ENCODE peak calls at places on chromosomes 6 and 20, in six cellular contexts. M is prostate gland, O is vagina, F is breast epithelium, Y is body of pancreas, K is endothelial cell of umbilical vein. Z is an unnamed sample.

GRCh38 chr20:58111340-58112016 is 117.0 kb downstream of the ANKRD60 start:
- DNase-seq in M (no peak), O (peak; percentile 32), F (no peak), Y (no peak), K (no peak), Z (no peak)

GRCh38 chr20:35077872-35078271 is 14.7 kb downstream of the TRPC4AP start:
- DNase-seq in M (no peak), O (no peak), F (no peak), Y (no peak), K (no peak), Z (no peak)

GRCh38 chr6:41071501-41071922 is 644 bp downstream of the OARD1 start:
- DNase-seq in M (no peak), O (no peak), F (no peak), Y (no peak), K (peak; percentile 87), Z (peak; percentile 92)

GRCh38 chr20:32773214-32773613 is 11.0 kb downstream of the DNMT3B start:
- DNase-seq in M (no peak), O (no peak), F (no peak), Y (no peak), K (no peak), Z (no peak)

GRCh38 chr6:154580397-154581135 is 70.1 kb upstream of the CNKSR3 start:
- DNase-seq in M (no peak), O (no peak), F (no peak), Y (no peak), K (no peak), Z (no peak)

GRCh38 chr6:162727347-162728176 is at the start of the genes PACRG and PRKN:
- DNase-seq in M (peak; percentile 98), O (peak; percentile 99), F (peak; percentile 98), Y (peak; percentile 100), K (peak; percentile 96), Z (peak; percentile 97)

GRCh38 chr6:119240257-119241123 is 109.1 kb downstream of the MAN1A1 start:
- DNase-seq in M (no peak), O (no peak), F (no peak), Y (no peak), K (no peak), Z (no peak)

GRCh38 chr20:47723322-47723721 is 62.0 kb downstream of the SULF2 start:
- DNase-seq in M (no peak), O (no peak), F (no peak), Y (no peak), K (no peak), Z (no peak)

GRCh38 chr6:138818496-138819194 is 22.8 kb downstream of the ECT2L start:
- DNase-seq in M (no peak), O (no peak), F (no peak), Y (peak; percentile 16), K (peak; percentile 19), Z (no peak)

GRCh38 chr6:90296346-90297123 is at the start of gene BACH2:
- DNase-seq in M (peak; percentile 95), O (no peak), F (peak; percentile 87), Y (peak; percentile 95), K (peak; percentile 78), Z (peak; percentile 98)

GRCh38 chr6:145814035-145814500 is 527 bp downstream of the FBXO30 start:
- DNase-seq in M (peak; percentile 6), O (no peak), F (no peak), Y (peak; percentile 26), K (no peak), Z (no peak)

GRCh38 chr20:38806855-38807655 is 1.6 kb downstream of the PPP1R16B start:
- DNase-seq in M (no peak), O (no peak), F (no peak), Y (no peak), K (peak; percentile 28), Z (peak; percentile 65)

GRCh38 chr6:53651149-53651763 is 14.3 kb downstream of the KLHL31 start:
- DNase-seq in M (peak; percentile 79), O (no peak), F (peak; percentile 58), Y (peak; percentile 74), K (peak; percentile 72), Z (peak; percentile 71)

GRCh38 chr20:52614036-52614863 is 357.9 kb upstream of the TSHZ2 start:
- DNase-seq in M (no peak), O (no peak), F (no peak), Y (no peak), K (peak; percentile 2), Z (no peak)

GRCh38 chr6:20952605-20953004 is 418.3 kb downstream of the CDKAL1 start:
- DNase-seq in M (no peak), O (no peak), F (no peak), Y (no peak), K (peak; percentile 91), Z (no peak)

GRCh38 chr20:20463933-20464374 is 96.0 kb downstream of the INSM1 start:
- DNase-seq in M (no peak), O (no peak), F (no peak), Y (no peak), K (no peak), Z (peak; percentile 50)

GRCh38 chr20:21395666-21396044 is 1.7 kb downstream of the NKX2-4 start:
- DNase-seq in M (no peak), O (no peak), F (no peak), Y (no peak), K (no peak), Z (no peak)

GRCh38 chr6:90319044-90319443 is 22.4 kb upstream of the BACH2 start:
- DNase-seq in M (no peak), O (no peak), F (no peak), Y (no peak), K (no peak), Z (no peak)

GRCh38 chr6:41801380-41801779 is 13.9 kb downstream of the TOMM6 start:
- DNase-seq in M (no peak), O (no peak), F (no peak), Y (no peak), K (peak; percentile 67), Z (no peak)

GRCh38 chr20:36210561-36210960 is 25.7 kb upstream of the AAR2 start:
- DNase-seq in M (no peak), O (no peak), F (no peak), Y (no peak), K (no peak), Z (no peak)

GRCh38 chr20:35854697-35855434 is 83.1 kb downstream of the PHF20 start:
- DNase-seq in M (no peak), O (no peak), F (no peak), Y (no peak), K (no peak), Z (no peak)

GRCh38 chr6:18226451-18226850 is 37.9 kb downstream of the DEK start:
- DNase-seq in M (no peak), O (no peak), F (no peak), Y (no peak), K (no peak), Z (no peak)

GRCh38 chr6:121951918-121952379 is 447.5 kb upstream of the HSF2 start:
- DNase-seq in M (peak; percentile 37), O (no peak), F (no peak), Y (no peak), K (peak; percentile 85), Z (no peak)

GRCh38 chr6:11732036-11732545 is 46.5 kb downstream of the ADTRP start:
- DNase-seq in M (no peak), O (no peak), F (no peak), Y (peak; percentile 29), K (no peak), Z (peak; percentile 43)

GRCh38 chr6:138378463-138378862 is 758 bp downstream of the SMIM28 start:
- DNase-seq in M (no peak), O (no peak), F (no peak), Y (no peak), K (no peak), Z (no peak)

GRCh38 chr6:57313711-57314471 is 3.5 kb upstream of the PRIM2 start:
- DNase-seq in M (peak; percentile 50), O (no peak), F (no peak), Y (no peak), K (peak; percentile 88), Z (no peak)

GRCh38 chr20:44609006-44609510 is 26.7 kb downstream of the PKIG start:
- DNase-seq in M (no peak), O (no peak), F (no peak), Y (no peak), K (no peak), Z (peak; percentile 44)

GRCh38 chr20:48750941-48751620 is 76.7 kb downstream of the PREX1 start:
- DNase-seq in M (no peak), O (no peak), F (no peak), Y (no peak), K (peak; percentile 84), Z (no peak)

GRCh38 chr20:63103402-63104311 is 96.9 kb upstream of the BHLHE23 start:
- DNase-seq in M (no peak), O (no peak), F (no peak), Y (no peak), K (no peak), Z (no peak)
- H3K4me1 ChIP-seq in M (no peaks in the 10 kb centered on the region), O (no peaks in the 10 kb centered on the region), F (no peaks in the 10 kb centered on the region), Y (peaks cover 22% of the 10 kb centered on the region), K (peaks cover 4% of the 10 kb centered on the region), Z (no peaks in the 10 kb centered on the region)

GRCh38 chr6:48135352-48136084 is 24.5 kb upstream of the PTCHD4 start:
- DNase-seq in M (no peak), O (no peak), F (no peak), Y (no peak), K (no peak), Z (no peak)
- TF ChIP-seq POLR2A in M (no peak), O (no peak), F (no peak), Y (no peak), K (no peak), Z (no peak)

GRCh38 chr6:26243132-26243531 is 121.9 kb upstream of the BTN3A2 start:
- DNase-seq in M (no peak), O (no peak), F (no peak), Y (no peak), K (no peak), Z (no peak)
- H3K4me3 ChIP-seq in M (no peak overlapping the region), O (no peak overlapping the region), F (no peak overlapping the region), Y (no peak overlapping the region), K (no peak overlapping the region), Z (no peak overlapping the region)

GRCh38 chr6:47302043-47302442 is 7.7 kb downstream of the TNFRSF21 start:
- DNase-seq in M (no peak), O (no peak), F (no peak), Y (no peak), K (no peak), Z (no peak)

GRCh38 chr6:47303383-47303782 is 6.3 kb downstream of the TNFRSF21 start:
- DNase-seq in M (no peak), O (no peak), F (no peak), Y (no peak), K (no peak), Z (no peak)

GRCh38 chr6:47306887-47307286 is 2.8 kb downstream of the TNFRSF21 start:
- DNase-seq in M (no peak), O (no peak), F (no peak), Y (no peak), K (peak; percentile 23), Z (no peak)

GRCh38 chr6:47301441-47301840 is 8.3 kb downstream of the TNFRSF21 start:
- DNase-seq in M (no peak), O (no peak), F (no peak), Y (no peak), K (no peak), Z (no peak)

GRCh38 chr6:47303861-47304260 is 5.8 kb downstream of the TNFRSF21 start:
- DNase-seq in M (no peak), O (no peak), F (no peak), Y (no peak), K (no peak), Z (no peak)
- H3K4me1 ChIP-seq in M (no peaks in the 10 kb centered on the region), O (peaks cover 7% of the 10 kb centered on the region), F (no peaks in the 10 kb centered on the region), Y (peaks cover 37% of the 10 kb centered on the region), K (peaks cover 14% of the 10 kb centered on the region), Z (peaks cover 9% of the 10 kb centered on the region)

GRCh38 chr6:160520043-160520904 is 143.8 kb downstream of the LPA start:
- DNase-seq in M (peak; percentile 77), O (no peak), F (peak; percentile 83), Y (peak; percentile 79), K (peak; percentile 25), Z (peak; percentile 86)
- TF ChIP-seq POLR2A in M (no peak), O (no peak), F (no peak), Y (peak; percentile 60), K (no peak), Z (no peak)

Z was measured in Peyer's patch.